ENCODE peak calls at places on chromosomes 11 and 22, in seven cellular contexts. Y is HCT116, G is K562, I is HepG2, E is GM12878, L is SK-N-SH, O is H1. M is an unnamed sample.

GRCh38 chr11:131999084-131999483 is 628.7 kb downstream of the NTM start:
- DNase-seq in G (no peak), E (no peak), Y (no peak), L (no peak), I (no peak), O (no peak), M (no peak)

GRCh38 chr11:65558002-65558784 is at the start of gene LTBP3:
- DNase-seq in O (peak), Y (no peak), I (peak), L (peak), G (peak), E (no peak), M (no peak)

GRCh38 chr11:84947970-84948600 is 679.1 kb downstream of the DLG2 start:
- DNase-seq in G (no peak), O (no peak), Y (no peak), I (no peak), L (no peak), E (no peak), M (no peak)

GRCh38 chr11:83836883-83837654 is 550.9 kb upstream of the CCDC90B start:
- DNase-seq in G (peak), L (peak), E (peak), I (peak), O (peak), Y (peak), M (peak)

GRCh38 chr11:17263803-17264202 is 12.7 kb upstream of the NUCB2 start:
- DNase-seq in I (no peak), O (no peak), L (no peak), E (no peak), G (no peak), Y (no peak), M (no peak)

GRCh38 chr11:110497204-110497987 is 67.6 kb downstream of the FDX1 start:
- DNase-seq in I (no peak), L (no peak), E (no peak), G (no peak), O (no peak), Y (no peak), M (no peak)

GRCh38 chr11:63564785-63565350 is 1.7 kb upstream of the PLAAT2 start:
- DNase-seq in Y (no peak), L (no peak), I (no peak), O (no peak), G (no peak), E (no peak), M (no peak)

GRCh38 chr11:33657757-33658156 is 42.9 kb downstream of the C11orf91 start:
- DNase-seq in I (no peak), Y (no peak), E (no peak), G (no peak), L (no peak), O (no peak), M (no peak)

GRCh38 chr11:73140213-73141030 is 1.7 kb downstream of the FCHSD2 start:
- DNase-seq in I (no peak), L (peak), G (peak), E (no peak), O (peak), Y (no peak), M (no peak)

GRCh38 chr11:113387605-113388211 is at the start of gene ANKK1:
- DNase-seq in I (no peak), L (peak), Y (peak), E (no peak), O (peak), G (peak), M (peak)

GRCh38 chr22:37208401-37209139 is 3.7 kb downstream of the SSTR3 start:
- DNase-seq in I (no peak), E (no peak), O (no peak), G (no peak), L (peak), Y (no peak), M (no peak)

GRCh38 chr11:124307093-124307492 is 6.7 kb downstream of the OR8D1 start:
- DNase-seq in Y (no peak), G (no peak), O (no peak), I (no peak), E (no peak), L (no peak), M (no peak)

GRCh38 chr11:23123766-23124165 is 263.5 kb upstream of the CCDC179 start:
- DNase-seq in O (no peak), G (no peak), E (no peak), L (no peak), Y (no peak), I (no peak), M (no peak)

GRCh38 chr11:133809525-133810178 is 35.7 kb downstream of the SPATA19 start:
- DNase-seq in O (no peak), E (no peak), G (no peak), I (no peak), L (no peak), Y (no peak), M (peak)

GRCh38 chr22:43681724-43682360 is 130.3 kb downstream of the EFCAB6 start:
- DNase-seq in I (no peak), O (no peak), G (no peak), Y (no peak), E (no peak), L (no peak), M (no peak)

GRCh38 chr11:125342281-125342980 is 153.6 kb downstream of the FEZ1 start:
- DNase-seq in G (no peak), I (no peak), Y (no peak), L (no peak), O (no peak), E (no peak), M (no peak)

GRCh38 chr11:77080643-77081210 is 14.0 kb downstream of the CAPN5 start:
- DNase-seq in Y (no peak), O (no peak), L (no peak), E (no peak), I (no peak), G (no peak), M (no peak)

GRCh38 chr22:42131562-42131961 is 952 bp upstream of the CYP2D6 start:
- DNase-seq in E (no peak), O (no peak), L (no peak), Y (no peak), I (peak), G (no peak), M (no peak)

GRCh38 chr11:62269654-62270278 is at the start of gene SCGB2A2:
- DNase-seq in G (no peak), O (no peak), Y (peak), E (no peak), L (no peak), I (no peak), M (no peak)

GRCh38 chr11:2138436-2139117 is 612 bp downstream of the IGF2 start:
- DNase-seq in L (no peak), I (no peak), E (no peak), O (no peak), Y (no peak), G (no peak), M (no peak)

GRCh38 chr11:115616941-115617340 is 112.7 kb upstream of the CADM1 start:
- DNase-seq in O (no peak), I (no peak), L (no peak), Y (no peak), G (no peak), E (no peak), M (no peak)

GRCh38 chr22:26770624-26771023 is 113.2 kb downstream of the MIAT start:
- DNase-seq in O (no peak), I (no peak), L (no peak), Y (no peak), G (no peak), E (no peak), M (no peak)

GRCh38 chr11:59787816-59788215 is 22.8 kb downstream of the MRPL16 start:
- DNase-seq in Y (no peak), L (no peak), E (no peak), I (no peak), G (no peak), O (no peak), M (no peak)

GRCh38 chr11:55652560-55652959 is 4.4 kb downstream of the OR4S2 start:
- DNase-seq in Y (no peak), I (no peak), L (no peak), E (no peak), G (no peak), O (no peak), M (no peak)

GRCh38 chr11:21711341-21711740 is 481.5 kb upstream of the ANO5 start:
- DNase-seq in L (no peak), O (no peak), G (no peak), Y (no peak), E (no peak), I (no peak), M (no peak)

GRCh38 chr11:114846040-114846791 is 167.9 kb downstream of the NXPE2 start:
- DNase-seq in G (peak), Y (no peak), L (peak), E (no peak), O (no peak), I (no peak), M (no peak)

GRCh38 chr22:20523118-20523983 is 15.9 kb downstream of the MED15 start:
- DNase-seq in Y (no peak), L (no peak), G (peak), O (no peak), I (no peak), E (no peak), M (no peak)

GRCh38 chr22:39185601-39186012 is 33.1 kb upstream of the CBX7 start:
- DNase-seq in I (peak), O (no peak), E (no peak), L (no peak), G (no peak), Y (no peak), M (no peak)

GRCh38 chr11:130726234-130726559 is 190.1 kb downstream of the SNX19 start:
- DNase-seq in Y (no peak), L (no peak), O (no peak), E (no peak), G (no peak), I (no peak), M (no peak)

GRCh38 chr22:39574779-39575551 is 4.4 kb downstream of the CACNA1I start:
- DNase-seq in O (no peak), L (no peak), E (no peak), Y (peak), G (peak), I (peak), M (no peak)

GRCh38 chr11:40188848-40189247 is 1270.6 kb downstream of the LRRC4C start:
- DNase-seq in G (no peak), L (no peak), E (no peak), I (peak), Y (no peak), O (no peak), M (no peak)

GRCh38 chr22:36641902-36642640 is 61.5 kb downstream of the CACNG2 start:
- DNase-seq in G (no peak), Y (no peak), I (no peak), O (no peak), L (no peak), E (no peak), M (no peak)

GRCh38 chr22:37030560-37031281 is 11.2 kb downstream of the MPST start:
- DNase-seq in O (peak), G (no peak), I (no peak), E (no peak), L (peak), Y (no peak), M (no peak)

GRCh38 chr11:12675951-12676711 is 1.9 kb downstream of the TEAD1 start:
- DNase-seq in O (no peak), I (no peak), G (no peak), L (peak), Y (no peak), E (no peak), M (no peak)
- TF ChIP-seq YY1 in O (no peak), I (no peak), G (no peak), L (no peak), Y (no peak), E (no peak), M (no peak)

GRCh38 chr11:31131760-31132159 is 237.8 kb downstream of the DCDC1 start:
- DNase-seq in L (no peak), Y (no peak), E (no peak), I (no peak), O (no peak), G (no peak), M (no peak)
- TF ChIP-seq YY1 in L (no peak), Y (no peak), E (no peak), I (no peak), O (no peak), G (no peak), M (no peak)

GRCh38 chr11:15197696-15198095 is 83.0 kb downstream of the INSC start:
- DNase-seq in L (no peak), Y (no peak), E (no peak), G (no peak), O (peak), I (no peak), M (no peak)

GRCh38 chr11:15196704-15197103 is 82.0 kb downstream of the INSC start:
- DNase-seq in G (no peak), E (no peak), O (no peak), I (no peak), Y (no peak), L (no peak), M (no peak)

GRCh38 chr11:15192007-15192556 is 77.4 kb downstream of the INSC start:
- DNase-seq in G (no peak), L (no peak), O (no peak), E (no peak), I (no peak), Y (no peak), M (no peak)

GRCh38 chr11:15195454-15196200 is 80.9 kb downstream of the INSC start:
- DNase-seq in L (no peak), Y (no peak), I (peak), G (no peak), O (peak), E (no peak), M (no peak)

DNA sequence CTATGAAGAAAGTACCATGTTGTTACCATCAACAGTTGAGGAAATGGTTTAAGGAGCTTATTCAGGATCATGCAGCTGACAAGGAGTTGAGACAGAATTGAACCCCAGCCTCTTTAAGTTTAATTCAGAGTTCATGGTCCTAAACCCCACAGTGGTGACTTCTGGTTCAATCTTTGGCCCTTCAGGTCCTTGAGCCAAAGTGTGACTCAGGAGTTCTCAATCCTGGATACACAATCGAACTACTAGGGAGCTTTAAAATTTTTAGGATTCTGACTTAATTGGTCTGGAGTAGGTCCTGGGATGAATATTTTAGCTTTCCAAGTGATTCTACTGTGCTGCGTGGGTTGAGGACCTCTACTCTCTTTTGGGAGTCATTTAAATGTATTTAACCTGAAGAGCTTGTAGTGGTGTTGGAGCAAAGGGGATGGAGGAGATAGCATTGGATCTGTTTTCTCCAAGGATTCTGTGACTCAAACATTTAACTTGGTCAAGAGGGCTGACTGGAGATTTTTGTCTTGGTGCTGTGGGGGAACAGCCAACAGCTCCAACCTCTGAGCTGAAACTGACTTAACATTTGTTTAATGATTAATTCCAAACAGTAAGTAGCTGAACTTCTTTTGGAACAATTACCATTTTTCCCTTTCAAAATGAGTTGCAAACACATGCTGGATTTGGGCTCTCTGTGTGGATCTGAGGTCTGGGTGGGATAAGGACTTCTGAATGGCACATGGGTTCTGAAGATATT is 80.1 kb downstream of the INSC start:
- DNase-seq in I (no peak), G (no peak), L (no peak), E (no peak), Y (no peak), O (peak), M (no peak)
- TF ChIP-seq YY1 in I (no peak), G (no peak), L (no peak), E (no peak), Y (no peak), O (no peak), M (no peak)

DNA sequence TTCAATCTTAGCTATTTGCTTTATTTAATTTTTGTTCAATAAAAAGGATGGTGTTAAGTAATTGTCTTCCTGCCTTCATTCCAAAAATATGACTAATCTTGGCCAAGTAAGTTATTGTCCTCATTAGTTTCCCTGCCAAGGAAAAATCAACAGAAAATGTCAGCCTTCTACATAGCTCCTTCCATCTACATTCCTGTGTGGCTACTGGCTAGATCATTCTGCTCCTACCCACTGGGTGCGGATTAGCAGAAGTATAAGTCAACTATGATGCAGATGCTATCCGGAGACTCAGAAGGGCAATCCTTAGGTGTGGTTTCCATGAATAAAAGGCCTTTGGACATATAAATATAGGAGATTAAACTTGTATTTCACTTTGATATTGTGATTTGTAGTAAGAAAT is 154.4 kb downstream of the SBF2 start:
- DNase-seq in Y (no peak), I (no peak), G (no peak), O (no peak), L (no peak), E (no peak), M (no peak)
- TF ChIP-seq YY1 in Y (no peak), I (no peak), G (no peak), O (no peak), L (no peak), E (no peak), M (no peak)

DNA sequence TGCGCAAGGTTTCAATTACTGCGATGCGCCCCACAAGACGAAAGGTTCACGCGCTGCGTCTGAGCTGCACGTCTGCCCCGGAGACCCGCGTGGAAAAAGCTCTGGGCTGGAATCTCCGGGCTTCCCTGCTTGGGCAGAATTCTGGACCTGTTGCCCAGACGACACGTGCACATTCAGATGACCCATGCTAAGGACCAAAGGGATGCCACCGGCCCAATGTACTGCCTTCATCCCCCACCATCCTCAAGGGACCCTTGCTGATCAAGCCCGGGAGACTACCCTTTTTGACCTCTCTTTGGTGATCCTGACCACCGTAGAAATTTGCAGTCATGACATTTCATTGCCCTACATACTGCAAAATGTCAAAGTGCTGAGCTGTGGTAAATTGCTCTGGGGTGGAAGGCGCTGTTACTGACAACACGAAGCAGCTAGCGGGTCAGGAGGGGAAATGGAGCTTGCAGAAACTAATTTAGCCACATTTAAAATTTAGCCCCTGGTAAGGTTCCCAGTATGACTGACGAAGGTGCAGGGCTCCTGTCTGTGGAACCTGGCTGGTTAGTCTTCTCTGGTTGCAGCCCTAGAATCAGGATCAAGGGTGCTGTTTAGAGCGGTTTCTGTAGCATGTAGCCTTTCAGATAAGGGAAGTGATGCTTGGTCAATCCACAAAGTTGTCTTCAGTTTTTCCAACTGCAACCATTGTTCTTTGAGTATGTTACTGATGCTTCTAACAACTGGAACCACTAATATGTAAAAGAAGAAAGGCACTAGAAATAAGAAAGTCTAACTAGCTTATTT is 81.9 kb downstream of the PRR5L start:
- DNase-seq in E (no peak), O (no peak), L (no peak), I (no peak), G (no peak), Y (no peak), M (no peak)
- TF ChIP-seq YY1 in E (no peak), O (no peak), L (no peak), I (no peak), G (no peak), Y (no peak), M (no peak)

GRCh38 chr22:50190182-50190951 is 4.7 kb downstream of the TRABD start:
- DNase-seq in I (no peak), E (peak), Y (peak), G (peak), L (peak), O (peak), M (no peak)
- TF ChIP-seq YY1 in I (no peak), E (no peak), Y (no peak), G (peak), L (no peak), O (no peak), M (no peak)

GRCh38 chr11:67435031-67435726 is 2.3 kb downstream of the PTPRCAP start:
- DNase-seq in I (no peak), L (no peak), E (no peak), G (no peak), O (no peak), Y (no peak), M (no peak)

GRCh38 chr11:67436459-67437081 is 912 bp downstream of the PTPRCAP start:
- DNase-seq in O (peak), Y (no peak), L (no peak), I (no peak), E (peak), G (peak), M (peak)

GRCh38 chr11:67434395-67434881 is 3.0 kb downstream of the PTPRCAP start:
- DNase-seq in G (no peak), I (no peak), L (no peak), E (no peak), O (no peak), Y (no peak), M (no peak)

GRCh38 chr11:67437082-67437821 is at the start of gene PTPRCAP:
- DNase-seq in O (no peak), G (peak), Y (no peak), I (no peak), E (no peak), L (no peak), M (no peak)

DNA sequence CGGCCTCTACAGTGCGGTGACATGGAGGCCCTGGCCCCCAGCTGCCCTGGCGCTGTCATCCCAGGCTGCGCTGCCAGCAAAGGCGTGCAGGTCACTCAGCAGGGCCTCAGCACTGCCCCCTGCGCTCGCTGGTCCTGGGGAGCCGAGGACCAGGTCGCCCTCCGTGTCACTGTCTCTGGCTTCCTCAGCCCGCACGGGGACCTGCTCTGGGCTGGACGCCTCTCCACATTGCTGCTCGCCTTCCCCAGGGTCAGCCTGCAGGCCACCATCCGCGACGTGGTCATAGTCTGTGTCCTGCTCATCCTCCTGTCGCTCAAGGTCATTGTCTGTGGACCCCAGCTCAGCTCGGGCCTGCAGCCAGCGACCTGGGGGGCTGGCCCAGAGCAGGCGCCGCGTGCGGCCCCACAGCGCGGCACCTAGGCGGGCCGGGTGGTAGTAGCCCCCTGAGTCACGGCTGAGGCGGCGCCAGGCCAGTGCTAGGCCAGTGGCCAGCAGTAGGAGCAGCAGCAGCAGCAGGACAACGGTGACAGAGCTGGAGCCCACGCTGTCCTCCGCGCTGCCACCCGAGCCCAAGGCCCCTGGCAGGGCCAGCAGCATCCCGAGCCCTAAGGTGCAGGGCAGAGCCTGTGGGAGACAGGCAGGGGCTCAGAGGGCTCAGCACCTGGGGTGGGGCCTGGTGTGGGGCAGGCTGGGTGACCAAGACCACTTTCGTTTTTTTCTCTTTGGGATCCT is 1.6 kb downstream of the PTPRCAP start:
- DNase-seq in L (no peak), E (no peak), G (no peak), O (no peak), Y (no peak), I (no peak), M (no peak)
- TF ChIP-seq YY1 in L (no peak), E (no peak), G (no peak), O (no peak), Y (no peak), I (no peak), M (no peak)

M was measured in NT2/D1.